ENCODE peak calls at places on chromosomes 12 and 14, in four cellular contexts. S is stimulated activated CD4-positive, alpha-beta T cell treated with anti-CD3 and anti-CD28 coated beads, Interleukin-2, amount 100 ng/mL, for 48 hours; C is bronchial epithelial cell; X is GM13977. H is an unnamed sample.
A peak's percentile ranks its signal among the peaks of the same experiment; 100 is the strongest.

GRCh38 chr12:98696036-98696646 is 51.1 kb downstream of the APAF1 start:
- DNase-seq in S (no peak), C (peak; percentile 13), X (no peak), H (no peak)

GRCh38 chr12:6987956-6988573 is 17.4 kb downstream of the EMG1 start:
- DNase-seq in S (no peak), C (peak; percentile 46), X (no peak), H (no peak)

GRCh38 chr12:131733874-131734273 is 23.0 kb downstream of the SFSWAP start:
- DNase-seq in S (no peak), C (no peak), X (no peak), H (no peak)

GRCh38 chr12:79422060-79422812 is 268.5 kb downstream of the PAWR start:
- DNase-seq in S (no peak), C (peak; percentile 74), X (no peak), H (no peak)

GRCh38 chr14:37247777-37248461 is 50.2 kb downstream of the MIPOL1 start:
- DNase-seq in S (no peak), C (no peak), X (no peak), H (no peak)

GRCh38 chr14:57928732-57929131 is 62.8 kb upstream of the SLC35F4 start:
- DNase-seq in S (no peak), C (no peak), X (no peak), H (no peak)

GRCh38 chr12:76878899-76879709 is at the start of gene CSRP2:
- DNase-seq in S (peak; percentile 61), C (peak; percentile 72), X (peak; percentile 90), H (peak; percentile 91)

GRCh38 chr12:75750950-75751349 is 239.5 kb upstream of the KRR1 start:
- DNase-seq in S (no peak), C (no peak), X (no peak), H (peak; percentile 10)

GRCh38 chr12:10829994-10830393 is 3.8 kb upstream of the TAS2R10 start:
- DNase-seq in S (no peak), C (no peak), X (no peak), H (no peak)

GRCh38 chr14:54301349-54301748 is 95.5 kb upstream of the CDKN3 start:
- DNase-seq in S (no peak), C (no peak), X (no peak), H (no peak)

H was measured in MCF 10A.